ENCODE peak calls at places on chromosome 21, in eight cellular contexts. B is ovary, T is transverse colon, Q is A549, V is K562, U is upper lobe of left lung, D is H1, N is stomach. S is an unnamed sample.

GRCh38 chr21:37153193-37153934 is 80.3 kb downstream of the TTC3 start:
- DNase-seq in B (peak; percentile 39), T (peak; percentile 58), Q (no peak), V (no peak), U (no peak), D (no peak), N (no peak), S (no peak)

GRCh38 chr21:44995257-44995941 is 55.6 kb downstream of the SLX9 start:
- DNase-seq in B (no peak), T (no peak), Q (no peak), V (no peak), U (peak; percentile 67), D (no peak), N (no peak), S (no peak)

GRCh38 chr21:21165063-21165645 is 166.9 kb downstream of the NCAM2 start:
- DNase-seq in B (no peak), T (no peak), Q (no peak), V (no peak), U (no peak), D (no peak), N (no peak), S (no peak)

GRCh38 chr21:27213328-27213727 is 246.4 kb upstream of the ADAMTS5 start:
- DNase-seq in B (no peak), T (no peak), Q (no peak), V (no peak), U (no peak), D (no peak), N (no peak), S (no peak)

GRCh38 chr21:32413697-32414578 is 1.4 kb downstream of the EVA1C start:
- DNase-seq in B (peak; percentile 63), T (peak; percentile 21), Q (no peak), V (no peak), U (no peak), D (no peak), N (no peak), S (no peak)

GRCh38 chr21:35942211-35943144 is 117.8 kb downstream of the SETD4 start:
- DNase-seq in B (no peak), T (no peak), Q (no peak), V (no peak), U (no peak), D (no peak), N (no peak), S (no peak)

GRCh38 chr21:45019076-45019886 is 55.1 kb upstream of the ADARB1 start:
- DNase-seq in B (peak; percentile 24), T (peak; percentile 8), Q (no peak), V (no peak), U (no peak), D (no peak), N (no peak), S (no peak)

GRCh38 chr21:40837456-40837855 is 9.5 kb downstream of the DSCAM start:
- DNase-seq in B (no peak), T (no peak), Q (no peak), V (no peak), U (no peak), D (no peak), N (no peak), S (no peak)

GRCh38 chr21:44438531-44439210 is 16.6 kb upstream of the LRRC3 start:
- DNase-seq in B (no peak), T (peak; percentile 50), Q (no peak), V (no peak), U (peak; percentile 86), D (no peak), N (peak; percentile 81), S (no peak)

GRCh38 chr21:44618909-44619308 is 7.0 kb downstream of the KRTAP10-8 start:
- DNase-seq in B (no peak), T (no peak), Q (no peak), V (no peak), U (no peak), D (no peak), N (no peak), S (no peak)

GRCh38 chr21:42500736-42501135 is 4.7 kb upstream of the RSPH1 start:
- DNase-seq in B (no peak), T (no peak), Q (no peak), V (no peak), U (no peak), D (no peak), N (no peak), S (no peak)
- TF ChIP-seq EP300 in B (no peak), T (no peak), Q (no peak), V (no peak), U (no peak), D (no peak), N (no peak), S (no peak)

GRCh38 chr21:26131554-26131953 is 39.0 kb downstream of the APP start:
- DNase-seq in B (no peak), T (no peak), Q (no peak), V (no peak), U (no peak), D (no peak), N (no peak), S (no peak)
- H3K4me3 ChIP-seq in B (no peak overlapping the region), T (no peak overlapping the region), Q (no peak overlapping the region), V (no peak overlapping the region), U (no peak overlapping the region), D (no peak overlapping the region), N (no peak overlapping the region), S (no peak overlapping the region)

DNA sequence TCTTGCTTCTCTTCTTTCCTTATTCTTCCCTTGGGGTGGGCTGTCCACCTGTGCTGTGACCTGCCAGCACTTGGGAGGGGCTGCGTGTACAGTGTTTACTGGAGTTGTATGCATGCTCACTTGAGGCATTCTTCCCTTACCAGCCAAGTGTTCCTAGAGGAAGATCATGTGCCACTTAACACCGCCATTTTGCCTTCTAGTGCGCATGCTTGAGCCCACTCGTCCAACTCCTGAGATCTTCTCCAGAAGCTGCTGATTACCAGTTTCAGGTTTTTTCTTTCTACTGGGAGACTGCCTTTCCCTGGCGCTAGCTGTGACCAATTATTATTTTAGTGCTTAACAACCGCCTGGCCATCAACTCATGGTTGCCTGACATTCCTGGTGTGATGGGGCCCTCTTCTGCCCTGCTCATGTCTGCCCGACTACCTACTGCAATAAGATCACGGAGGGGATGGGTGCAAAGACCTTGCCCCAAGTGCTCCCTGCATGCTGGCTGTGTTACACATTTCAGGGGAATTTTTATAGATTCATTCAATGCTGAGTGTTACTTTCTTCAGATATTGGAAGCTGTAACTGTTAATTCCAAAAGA is 74.2 kb upstream of the B3GALT5 start:
- DNase-seq in B (no peak), T (no peak), Q (no peak), V (no peak), U (no peak), D (no peak), N (no peak), S (no peak)
- H3K9me3 ChIP-seq in B (no peaks in the 10 kb centered on the region), T (no peaks in the 10 kb centered on the region), Q (no peaks in the 10 kb centered on the region), V (no peaks in the 10 kb centered on the region), U (no peaks in the 10 kb centered on the region), D (peaks cover 37% of the 10 kb centered on the region), N (no peaks in the 10 kb centered on the region), S (no peaks in the 10 kb centered on the region)

DNA sequence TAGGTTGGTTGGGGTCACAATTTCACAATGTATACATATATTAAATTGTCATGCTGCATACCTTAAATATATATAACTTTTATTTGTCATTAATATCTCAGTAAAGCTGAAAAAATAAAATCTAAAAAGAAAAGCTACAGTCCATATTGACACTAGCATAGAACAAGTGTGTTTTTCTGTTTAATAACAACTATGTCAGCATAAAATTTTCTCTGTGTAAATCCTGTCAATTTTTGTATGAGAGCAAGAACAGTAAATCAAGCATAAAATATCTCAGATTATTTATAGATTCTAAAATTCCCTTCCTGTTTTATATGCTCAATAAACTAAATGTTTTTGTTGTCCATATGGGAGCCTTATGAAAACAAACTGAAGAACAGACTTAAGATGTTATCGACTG is 739.2 kb downstream of the MRPL39 start:
- DNase-seq in B (no peak), T (no peak), Q (no peak), V (no peak), U (no peak), D (no peak), N (no peak), S (no peak)
- TF ChIP-seq EP300 in B (no peak), T (no peak), Q (no peak), V (no peak), U (no peak), D (no peak), N (no peak), S (no peak)

DNA sequence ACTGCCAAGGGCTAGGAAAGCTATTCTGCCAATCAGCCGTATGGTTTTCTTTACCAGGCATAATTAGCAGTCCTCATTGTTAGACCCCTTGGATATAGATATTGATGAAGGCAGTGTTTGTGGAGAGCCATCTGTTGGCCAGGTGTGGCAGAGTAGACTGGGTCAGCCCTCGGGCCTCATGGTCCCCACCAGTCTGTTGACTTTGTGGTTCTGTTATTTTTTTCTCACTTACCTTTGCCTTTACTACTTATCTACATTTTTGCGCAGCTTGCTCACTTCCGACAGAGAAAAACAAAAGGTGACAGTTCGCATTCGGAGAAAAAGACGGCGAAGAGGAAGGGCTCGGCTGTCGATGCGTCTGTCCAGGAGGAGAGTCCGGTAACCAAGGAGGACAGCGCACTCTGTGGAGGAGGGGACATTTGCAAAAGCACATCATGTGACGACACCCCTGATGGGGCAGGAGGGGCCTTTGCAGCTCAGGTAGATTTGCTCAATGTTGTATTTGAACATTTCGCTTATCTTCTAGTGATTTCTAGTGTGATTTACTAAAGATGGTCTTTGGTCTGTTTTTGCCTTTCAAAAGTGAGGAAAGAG is 2.3 kb downstream of the PCNT start:
- DNase-seq in B (no peak), T (no peak), Q (no peak), V (peak; percentile 41), U (no peak), D (no peak), N (no peak), S (no peak)
- H3K4me3 ChIP-seq in B (no peak overlapping the region), T (no peak overlapping the region), Q (peak overlapping the region; percentile 84), V (no peak overlapping the region), U (no peak overlapping the region), D (no peak overlapping the region), N (no peak overlapping the region), S (no peak overlapping the region)

DNA sequence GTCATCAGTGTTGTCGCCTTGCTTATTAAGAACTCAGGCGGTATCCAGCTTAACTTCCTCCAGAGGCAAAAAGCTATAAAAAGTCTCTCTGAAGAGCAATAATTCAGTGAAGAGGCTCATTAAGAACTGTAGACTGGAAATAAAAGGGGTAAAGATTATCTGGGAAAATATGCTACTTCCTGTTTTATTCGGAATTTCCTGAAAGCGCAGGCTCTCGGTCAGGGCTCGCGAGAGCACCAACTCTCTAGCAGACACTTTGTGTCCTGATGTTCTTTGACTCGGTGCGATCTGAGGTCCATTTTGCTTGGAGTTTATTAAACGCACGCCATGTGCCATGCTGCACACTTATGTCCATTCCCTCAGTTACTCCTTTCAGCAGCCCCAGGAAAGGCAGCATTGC is 70.4 kb downstream of the MRPS6 start:
- DNase-seq in B (no peak), T (no peak), Q (no peak), V (no peak), U (no peak), D (no peak), N (no peak), S (no peak)
- H3K9me3 ChIP-seq in B (no peaks in the 10 kb centered on the region), T (no peaks in the 10 kb centered on the region), Q (no peaks in the 10 kb centered on the region), V (peaks cover 2% of the 10 kb centered on the region), U (no peaks in the 10 kb centered on the region), D (peaks cover 22% of the 10 kb centered on the region), N (no peaks in the 10 kb centered on the region), S (no peaks in the 10 kb centered on the region)

GRCh38 chr21:19508442-19508841 is 1104.9 kb upstream of the TMPRSS15 start:
- DNase-seq in B (no peak), T (no peak), Q (no peak), V (no peak), U (no peak), D (no peak), N (no peak), S (no peak)
- TF ChIP-seq EP300 in B (no peak), T (no peak), Q (no peak), V (no peak), U (no peak), D (no peak), N (no peak), S (no peak)

GRCh38 chr21:15774590-15774989 is 44.8 kb downstream of the USP25 start:
- DNase-seq in B (no peak), T (no peak), Q (no peak), V (no peak), U (no peak), D (no peak), N (no peak), S (no peak)
- H3K4me3 ChIP-seq in B (no peak overlapping the region), T (no peak overlapping the region), Q (no peak overlapping the region), V (no peak overlapping the region), U (no peak overlapping the region), D (no peak overlapping the region), N (no peak overlapping the region), S (no peak overlapping the region)